ENCODE peak calls at places on chromosomes 12 and 14, in four cellular contexts. T is AG09309, A is GM06990, F is foreskin fibroblast. X is an unnamed sample.
A peak's percentile ranks its signal among the peaks of the same experiment; 100 is the strongest.

GRCh38 chr12:50764116-50764860 is 387 bp downstream of the ATF1 start:
- DNase-seq in T (no peak), A (no peak), F (peak; percentile 60), X (peak; percentile 47)

GRCh38 chr14:103491691-103492090 is 30.9 kb downstream of the CKB start:
- DNase-seq in T (no peak), A (no peak), F (no peak), X (no peak)

GRCh38 chr14:99125616-99126431 is 146.2 kb downstream of the BCL11B start:
- DNase-seq in T (no peak), A (no peak), F (no peak), X (no peak)

GRCh38 chr14:93079321-93079720 is 36.4 kb downstream of the ITPK1 start:
- DNase-seq in T (no peak), A (no peak), F (no peak), X (no peak)

GRCh38 chr12:2101359-2101758 is 48.6 kb downstream of the CACNA1C start:
- DNase-seq in T (no peak), A (no peak), F (no peak), X (no peak)

GRCh38 chr14:68405959-68406358 is 386.9 kb downstream of the ZFP36L1 start:
- DNase-seq in T (no peak), A (no peak), F (peak; percentile 65), X (no peak)

GRCh38 chr14:36518586-36519430 is 1.2 kb downstream of the NKX2-1 start:
- DNase-seq in T (no peak), A (no peak), F (no peak), X (no peak)

GRCh38 chr14:92759300-92759678 is 10.9 kb upstream of the LGMN start:
- DNase-seq in T (no peak), A (no peak), F (peak; percentile 62), X (no peak)

GRCh38 chr12:68074294-68075027 is 85.1 kb downstream of the IFNG start:
- DNase-seq in T (no peak), A (no peak), F (no peak), X (no peak)

GRCh38 chr12:68078737-68079136 is 80.8 kb downstream of the IFNG start:
- DNase-seq in T (no peak), A (no peak), F (no peak), X (no peak)

GRCh38 chr12:68080577-68080976 is 79.0 kb downstream of the IFNG start:
- DNase-seq in T (no peak), A (no peak), F (no peak), X (no peak)

GRCh38 chr12:68070957-68071356 is 81.7 kb downstream of the IFNG-AS1 start:
- DNase-seq in T (no peak), A (no peak), F (no peak), X (no peak)

DNA sequence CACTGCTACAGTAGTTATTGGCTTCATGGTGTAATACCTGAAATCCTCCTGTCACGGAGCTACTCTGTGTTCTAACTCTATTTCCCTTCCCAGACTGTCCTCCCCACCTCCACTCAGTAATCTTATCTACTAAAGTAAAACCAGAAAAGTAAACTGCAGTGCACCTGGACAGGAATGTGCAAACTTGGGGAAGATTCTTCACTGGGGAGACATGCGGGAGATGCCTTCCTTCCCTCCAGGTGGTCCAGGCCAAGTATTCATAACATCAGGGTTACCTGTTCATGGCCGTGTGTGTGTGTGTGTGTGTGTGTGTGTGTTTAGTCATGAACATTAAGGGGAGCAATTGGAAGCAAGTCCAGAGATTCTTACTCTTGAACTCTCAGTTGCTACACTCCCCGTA is 84.1 kb downstream of the IFNG start:
- DNase-seq in T (no peak), A (no peak), F (no peak), X (no peak)
- H3K4me3 ChIP-seq in T (no peak overlapping the region), A (no peak overlapping the region), F (no peak overlapping the region), X (no peak overlapping the region)

DNA sequence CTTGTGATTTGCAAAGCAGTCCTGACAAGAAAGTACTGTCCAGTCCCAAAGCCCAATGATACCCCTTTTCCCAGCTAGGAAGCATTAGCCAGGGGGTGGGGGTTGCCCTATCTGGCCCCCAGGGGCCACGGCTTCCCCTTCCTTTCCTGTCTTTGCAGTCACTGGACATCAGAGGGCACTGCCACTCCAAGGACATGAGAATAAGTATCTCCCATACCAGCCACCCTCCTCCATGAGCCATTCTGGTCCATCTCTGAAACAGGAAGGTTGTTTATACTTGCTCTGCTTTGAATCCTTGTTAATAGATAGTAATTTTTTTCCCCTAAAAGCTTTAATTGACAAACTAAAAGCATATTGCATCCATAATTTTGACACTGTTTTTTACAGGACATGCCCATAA is 29.7 kb downstream of the RBM19 start:
- DNase-seq in T (no peak), A (no peak), F (no peak), X (no peak)
- TF ChIP-seq CTCF in T (no peak), A (no peak), F (no peak), X (no peak)

GRCh38 chr12:23039834-23040233 is 414.9 kb downstream of the ETNK1 start:
- DNase-seq in T (no peak), A (no peak), F (no peak), X (no peak)

GRCh38 chr12:23043647-23044046 is 418.7 kb downstream of the ETNK1 start:
- DNase-seq in T (no peak), A (no peak), F (no peak), X (no peak)

DNA sequence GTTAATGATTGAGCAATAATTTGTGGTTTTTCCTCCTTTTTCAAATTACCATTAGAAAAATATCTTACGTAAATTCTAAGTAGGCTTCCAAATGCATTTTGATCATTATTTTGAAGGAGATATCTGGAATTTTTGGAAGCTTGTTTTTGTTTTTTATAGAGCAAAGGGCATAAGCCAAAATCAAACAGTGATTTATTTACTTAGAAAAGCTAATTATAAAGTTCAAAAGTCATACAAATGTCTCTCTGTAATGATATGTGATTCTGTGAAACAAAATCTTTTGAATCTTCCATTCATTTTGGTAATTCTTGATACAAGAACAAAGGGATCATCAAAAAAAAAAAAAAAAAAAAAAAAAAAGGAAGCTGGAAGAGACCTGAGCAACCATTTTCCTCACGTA is 416.8 kb downstream of the ETNK1 start:
- DNase-seq in T (no peak), A (no peak), F (no peak), X (no peak)
- H3K4me3 ChIP-seq in T (no peak overlapping the region), A (no peak overlapping the region), F (no peak overlapping the region), X (no peak overlapping the region)

GRCh38 chr14:26984318-26985177 is 386.7 kb upstream of the NOVA1 start:
- DNase-seq in T (no peak), A (no peak), F (peak; percentile 82), X (no peak)
- TF ChIP-seq CTCF in T (peak; percentile 60), A (peak; percentile 61), F (peak; percentile 70), X (peak; percentile 44)